ENCODE peak calls at places on chromosomes 12 and 14, in seven cellular contexts. Z is tibial artery; G is OCI-LY7; I is uterus; U is CD8-positive, alpha-beta memory T cell; P is left lung; F is GM23338. B is an unnamed sample.
A peak's percentile ranks its signal among the peaks of the same experiment; 100 is the strongest.

GRCh38 chr12:125143491-125143890 is 78.3 kb downstream of the AACS start:
- DNase-seq in Z (no peak), G (no peak), I (no peak), U (no peak), P (no peak), F (no peak), B (no peak)

GRCh38 chr14:33990790-33991189 is 39.9 kb upstream of the EGLN3 start:
- DNase-seq in Z (no peak), G (no peak), I (no peak), U (no peak), P (no peak), F (no peak), B (no peak)

GRCh38 chr12:101127521-101128219 is 82.4 kb downstream of the SLC5A8 start:
- DNase-seq in Z (no peak), G (no peak), I (no peak), U (no peak), P (no peak), F (no peak), B (no peak)

GRCh38 chr12:26198742-26199141 is 3.4 kb downstream of the SSPN start:
- DNase-seq in Z (peak; percentile 42), G (no peak), I (peak; percentile 38), U (no peak), P (no peak), F (no peak), B (no peak)

GRCh38 chr14:21748869-21749303 is 75.3 kb upstream of the OR4E1 start:
- DNase-seq in Z (no peak), G (peak; percentile 43), I (peak; percentile 23), U (peak; percentile 52), P (no peak), F (peak; percentile 88), B (no peak)

GRCh38 chr12:52361553-52361952 is 5.7 kb downstream of the KRT85 start:
- DNase-seq in Z (peak; percentile 5), G (no peak), I (no peak), U (no peak), P (no peak), F (no peak), B (no peak)

GRCh38 chr14:23186913-23187654 is 3.6 kb upstream of the SLC7A8 start:
- DNase-seq in Z (peak; percentile 49), G (peak; percentile 65), I (peak; percentile 69), U (peak; percentile 41), P (no peak), F (peak; percentile 70), B (no peak)

GRCh38 chr12:5661820-5662219 is 229.9 kb downstream of the NTF3 start:
- DNase-seq in Z (no peak), G (no peak), I (no peak), U (no peak), P (no peak), F (no peak), B (no peak)

GRCh38 chr12:104662908-104663307 is 206.2 kb downstream of the CHST11 start:
- DNase-seq in Z (no peak), G (no peak), I (no peak), U (no peak), P (no peak), F (no peak), B (no peak)

GRCh38 chr14:41925409-41925808 is 318.7 kb downstream of the LRFN5 start:
- DNase-seq in Z (no peak), G (no peak), I (no peak), U (no peak), P (no peak), F (peak; percentile 65), B (no peak)

GRCh38 chr14:35369701-35370191 is 34.8 kb downstream of the NFKBIA start:
- DNase-seq in Z (no peak), G (no peak), I (peak; percentile 54), U (no peak), P (no peak), F (no peak), B (peak; percentile 80)

GRCh38 chr12:90058721-90059120 is 350.1 kb upstream of the ATP2B1 start:
- DNase-seq in Z (no peak), G (no peak), I (no peak), U (no peak), P (no peak), F (no peak), B (no peak)

GRCh38 chr14:67722293-67722692 is 20.6 kb downstream of the RDH12 start:
- DNase-seq in Z (peak; percentile 45), G (no peak), I (peak; percentile 58), U (no peak), P (no peak), F (peak; percentile 74), B (no peak)

GRCh38 chr14:68104518-68104917 is 284.9 kb downstream of the RAD51B start:
- DNase-seq in Z (no peak), G (no peak), I (no peak), U (no peak), P (no peak), F (no peak), B (no peak)

GRCh38 chr12:113195598-113195997 is 10.1 kb downstream of the RITA1 start:
- DNase-seq in Z (no peak), G (no peak), I (no peak), U (no peak), P (no peak), F (no peak), B (no peak)

GRCh38 chr12:121287267-121287954 is 9.1 kb downstream of the CAMKK2 start:
- DNase-seq in Z (no peak), G (no peak), I (no peak), U (no peak), P (no peak), F (no peak), B (no peak)

GRCh38 chr12:51636581-51636980 is 45.5 kb downstream of the SCN8A start:
- DNase-seq in Z (no peak), G (no peak), I (no peak), U (no peak), P (no peak), F (no peak), B (no peak)

DNA sequence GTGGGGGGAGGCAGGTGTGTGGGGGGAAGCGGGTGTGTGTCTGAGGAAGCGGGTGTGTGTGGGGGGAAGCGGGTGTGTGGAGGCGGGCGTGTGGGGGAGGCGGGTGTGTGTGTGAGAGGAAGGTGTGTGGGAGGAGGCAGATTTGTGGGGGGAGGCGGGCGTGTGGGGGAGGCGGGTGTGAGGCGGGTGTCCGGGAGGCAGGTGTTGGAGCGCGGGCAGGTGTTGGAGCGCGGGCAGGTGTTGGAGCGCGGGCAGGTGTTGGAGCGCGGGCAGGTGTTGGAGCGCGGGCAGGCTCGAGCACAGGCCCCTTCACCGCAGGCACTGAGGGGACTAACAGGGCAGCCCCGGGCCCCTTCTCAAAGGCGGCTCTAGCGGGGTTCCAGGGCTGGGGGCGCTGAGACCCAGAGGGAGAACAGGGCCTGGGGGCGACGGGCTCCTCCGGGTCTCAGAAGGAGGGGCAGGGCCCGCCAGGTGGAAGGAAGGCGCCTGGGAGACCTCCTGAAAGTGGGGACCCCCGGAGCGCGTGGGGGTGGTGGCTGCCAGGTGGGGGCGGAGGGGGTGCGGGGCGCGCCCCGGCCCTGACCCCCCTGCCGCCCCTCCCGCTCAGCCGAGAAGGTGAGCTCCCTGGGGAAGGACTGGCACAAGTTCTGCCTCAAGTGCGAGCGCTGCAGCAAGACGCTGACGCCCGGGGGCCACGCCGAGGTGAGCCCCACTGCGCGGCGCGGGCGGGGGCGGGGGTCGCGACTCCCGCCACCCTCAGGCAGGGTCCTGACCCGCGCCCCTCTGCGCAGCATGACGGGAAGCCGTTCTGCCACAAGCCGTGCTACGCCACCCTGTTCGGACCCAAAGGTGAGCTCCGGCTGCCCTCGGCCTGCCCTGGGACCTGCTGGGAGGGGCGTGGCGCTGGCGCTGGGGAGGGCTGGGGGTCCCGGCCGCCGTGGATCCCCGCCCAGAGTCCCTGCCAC is 3.3 kb downstream of the CRIP2 start:
- DNase-seq in Z (no peak), G (no peak), I (no peak), U (peak; percentile 64), P (no peak), F (peak; percentile 42), B (peak; percentile 88)
- H3K4me1 ChIP-seq in Z (peaks cover 24% of the 10 kb centered on the region), G (peaks cover 24% of the 10 kb centered on the region), I (peaks cover 52% of the 10 kb centered on the region), U (peaks cover 68% of the 10 kb centered on the region), P (peaks cover 44% of the 10 kb centered on the region), F (peaks cover 17% of the 10 kb centered on the region), B (peaks cover 95% of the 10 kb centered on the region)

DNA sequence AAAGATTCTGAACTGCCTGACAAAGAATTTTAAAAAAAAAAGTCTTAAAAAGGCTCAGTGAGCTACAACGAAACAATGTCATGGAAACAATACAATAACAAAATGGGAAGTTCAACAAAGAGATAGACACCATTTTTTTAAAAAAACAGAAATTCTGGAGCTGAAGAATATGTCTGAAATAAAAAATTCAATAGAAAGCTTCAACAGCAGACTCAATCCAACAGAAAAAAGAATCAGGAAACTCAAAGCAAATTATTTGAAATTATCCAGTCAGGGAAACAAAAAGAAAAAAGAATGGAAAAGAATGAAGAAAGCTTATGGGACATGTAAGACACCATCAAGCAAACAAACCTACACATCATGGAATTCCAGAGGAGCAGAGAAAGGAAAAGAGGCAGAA is 118.5 kb upstream of the LGR5 start:
- DNase-seq in Z (no peak), G (no peak), I (no peak), U (no peak), P (no peak), F (no peak), B (no peak)
- H3K4me1 ChIP-seq in Z (no peaks in the 10 kb centered on the region), G (no peaks in the 10 kb centered on the region), I (no peaks in the 10 kb centered on the region), U (no peaks in the 10 kb centered on the region), P (no peaks in the 10 kb centered on the region), F (no peaks in the 10 kb centered on the region), B (no peaks in the 10 kb centered on the region)

GRCh38 chr14:105209091-105209490 is 28.0 kb upstream of the NUDT14 start:
- DNase-seq in Z (no peak), G (no peak), I (no peak), U (no peak), P (no peak), F (no peak), B (no peak)
- H3K4me1 ChIP-seq in Z (no peaks in the 10 kb centered on the region), G (no peaks in the 10 kb centered on the region), I (peaks cover 8% of the 10 kb centered on the region), U (no peaks in the 10 kb centered on the region), P (peaks cover 15% of the 10 kb centered on the region), F (no peaks in the 10 kb centered on the region), B (peaks cover 11% of the 10 kb centered on the region)

GRCh38 chr12:116406529-116406928 is 129.0 kb upstream of the MED13L start:
- DNase-seq in Z (peak; percentile 98), G (peak; percentile 4), I (peak; percentile 92), U (no peak), P (peak; percentile 78), F (peak; percentile 65), B (peak; percentile 77)
- H3K4me1 ChIP-seq in Z (no peaks in the 10 kb centered on the region), G (no peaks in the 10 kb centered on the region), I (no peaks in the 10 kb centered on the region), U (no peaks in the 10 kb centered on the region), P (no peaks in the 10 kb centered on the region), F (no peaks in the 10 kb centered on the region), B (no peaks in the 10 kb centered on the region)

B was measured in spleen.